ENCODE peak calls at places on chromosome 5, in eight cellular contexts. O is T-helper 17 cell; C is HL-60; I is stimulated activated naive CD8-positive, alpha-beta T cell treated with anti-CD3 and anti-CD28 coated beads, Interleukin-15, Interleukin-2, amounts not matched to agents 100 U/mL and 50 U/mL, for 24 hours; X is A549; Y is kidney epithelial cell; N is T-cell; T is heart right ventricle. P is an unnamed sample.
A peak's percentile ranks its signal among the peaks of the same experiment; 100 is the strongest.

GRCh38 chr5:115306011-115306530 is 9.6 kb upstream of the CCDC112 start:
- DNase-seq in O (no peak), C (no peak), I (no peak), X (no peak), Y (no peak), N (no peak), T (no peak), P (no peak)

GRCh38 chr5:136057401-136057951 is 28.7 kb downstream of the TGFBI start:
- DNase-seq in O (no peak), C (no peak), I (no peak), X (no peak), Y (no peak), N (no peak), T (no peak), P (no peak)

GRCh38 chr5:1312993-1313833 is 18.3 kb upstream of the TERT start:
- DNase-seq in O (no peak), C (peak; percentile 95), I (peak; percentile 47), X (no peak), Y (no peak), N (peak; percentile 40), T (no peak), P (peak; percentile 31)

GRCh38 chr5:57845025-57845424 is 362.4 kb upstream of the ACTBL2 start:
- DNase-seq in O (no peak), C (no peak), I (no peak), X (no peak), Y (no peak), N (no peak), T (no peak), P (no peak)

GRCh38 chr5:123344819-123345426 is 78.3 kb downstream of the CEP120 start:
- DNase-seq in O (no peak), C (no peak), I (no peak), X (peak; percentile 28), Y (no peak), N (no peak), T (no peak), P (no peak)

GRCh38 chr5:97425511-97425910 is 242.5 kb upstream of the RIOK2 start:
- DNase-seq in O (no peak), C (no peak), I (no peak), X (no peak), Y (no peak), N (no peak), T (no peak), P (no peak)

GRCh38 chr5:175479125-175479881 is 943 bp downstream of the SFXN1 start:
- DNase-seq in O (no peak), C (no peak), I (no peak), X (no peak), Y (no peak), N (no peak), T (no peak), P (no peak)

GRCh38 chr5:127006711-127007110 is 23.6 kb downstream of the MARCHF3 start:
- DNase-seq in O (no peak), C (no peak), I (no peak), X (no peak), Y (no peak), N (no peak), T (no peak), P (no peak)

GRCh38 chr5:73118331-73119011 is 1.9 kb upstream of the TMEM171 start:
- DNase-seq in O (no peak), C (no peak), I (no peak), X (no peak), Y (no peak), N (no peak), T (no peak), P (no peak)

GRCh38 chr5:5381259-5382006 is 41.0 kb upstream of the ICE1 start:
- DNase-seq in O (no peak), C (no peak), I (no peak), X (no peak), Y (no peak), N (no peak), T (no peak), P (no peak)

GRCh38 chr5:148702019-148702596 is 47.8 kb upstream of the HTR4 start:
- DNase-seq in O (no peak), C (no peak), I (no peak), X (no peak), Y (no peak), N (no peak), T (no peak), P (no peak)

GRCh38 chr5:39284552-39284951 is 65.2 kb upstream of the FYB1 start:
- DNase-seq in O (no peak), C (no peak), I (no peak), X (no peak), Y (no peak), N (no peak), T (no peak), P (no peak)

GRCh38 chr5:160506006-160507004 is 84.7 kb downstream of the PTTG1 start:
- DNase-seq in O (peak; percentile 69), C (no peak), I (peak; percentile 75), X (no peak), Y (no peak), N (peak; percentile 84), T (peak; percentile 20), P (peak; percentile 52)

GRCh38 chr5:115097236-115097635 is 72.5 kb downstream of the TRIM36 start:
- DNase-seq in O (no peak), C (no peak), I (no peak), X (no peak), Y (no peak), N (no peak), T (no peak), P (no peak)

GRCh38 chr5:76175051-76175666 is 92.0 kb downstream of the SV2C start:
- DNase-seq in O (peak; percentile 46), C (peak; percentile 8), I (peak; percentile 52), X (peak; percentile 59), Y (peak; percentile 1), N (peak; percentile 48), T (no peak), P (no peak)

GRCh38 chr5:174065528-174066189 is 20.2 kb downstream of the NSG2 start:
- DNase-seq in O (no peak), C (no peak), I (no peak), X (no peak), Y (no peak), N (no peak), T (no peak), P (no peak)

GRCh38 chr5:159182691-159183090 is 26.7 kb downstream of the RNF145 start:
- DNase-seq in O (no peak), C (no peak), I (no peak), X (peak; percentile 77), Y (no peak), N (no peak), T (no peak), P (no peak)

GRCh38 chr5:135851186-135851906 is 16.9 kb downstream of the SLC25A48 start:
- DNase-seq in O (no peak), C (no peak), I (no peak), X (no peak), Y (no peak), N (no peak), T (no peak), P (no peak)

GRCh38 chr5:168710706-168711105 is 131.5 kb upstream of the PANK3 start:
- DNase-seq in O (no peak), C (no peak), I (no peak), X (no peak), Y (no peak), N (no peak), T (no peak), P (no peak)

GRCh38 chr5:180313677-180314076 is 21.8 kb upstream of the MAPK9 start:
- DNase-seq in O (no peak), C (peak; percentile 75), I (peak; percentile 55), X (no peak), Y (no peak), N (no peak), T (peak; percentile 75), P (no peak)

P was measured in CD14-positive monocyte.